ENCODE peak calls at places on chromosomes 2 and 18, in seven cellular contexts. V is RKO; N is heart right ventricle; U is putamen; W is NCI-H748 treated with DMSO at 0.1 percent for 48 hours; K is stimulated activated CD4-positive, alpha-beta T cell treated with anti-CD3 and anti-CD28 coated beads, Interleukin-4, amount 100 ng/mL, for 1 hour; O is adipocyte. T is an unnamed sample.

GRCh38 chr2:164066095-164066494 is 330.3 kb upstream of the FIGN start:
- DNase-seq in V (no peak), K (no peak), N (no peak), W (peak; percentile 99), O (no peak), U (no peak), T (no peak)

GRCh38 chr2:36717556-36718266 is 21.2 kb downstream of the VIT start:
- DNase-seq in N (no peak), O (peak; percentile 36), W (no peak), U (no peak), K (no peak), V (no peak), T (no peak)

GRCh38 chr2:129929321-129930290 is 49.9 kb upstream of the RAB6C start:
- DNase-seq in U (peak; percentile 91), K (no peak), V (no peak), O (peak; percentile 71), W (no peak), N (peak; percentile 51), T (no peak)

GRCh38 chr18:29439398-29439797 is 1262.5 kb upstream of the CDH2 start:
- DNase-seq in W (no peak), O (no peak), V (no peak), U (no peak), N (no peak), K (no peak), T (peak; percentile 3)

GRCh38 chr2:8636691-8637636 is 44.9 kb upstream of the ID2 start:
- DNase-seq in N (no peak), W (no peak), O (peak; percentile 60), V (no peak), U (no peak), K (no peak), T (peak; percentile 72)

GRCh38 chr18:59057969-59058368 is 81.7 kb upstream of the SEC11C start:
- DNase-seq in N (no peak), U (no peak), W (no peak), K (no peak), V (no peak), O (peak; percentile 60), T (no peak)

GRCh38 chr18:44807766-44808165 is 127.1 kb downstream of the SETBP1 start:
- DNase-seq in W (no peak), K (no peak), V (no peak), N (no peak), O (no peak), U (no peak), T (no peak)

GRCh38 chr2:110173523-110173922 is 31.3 kb downstream of the NPHP1 start:
- DNase-seq in K (no peak), U (no peak), O (peak; percentile 55), W (no peak), N (no peak), V (peak; percentile 48), T (no peak)

GRCh38 chr2:55511508-55512124 is 7.9 kb upstream of the CFAP36 start:
- DNase-seq in N (no peak), V (peak; percentile 83), K (no peak), W (no peak), O (peak; percentile 71), U (peak; percentile 47), T (peak; percentile 82)

GRCh38 chr2:241902357-241902991 is 32.9 kb downstream of the RTP5 start:
- DNase-seq in O (no peak), W (no peak), U (no peak), K (no peak), V (no peak), N (no peak), T (peak; percentile 61)

GRCh38 chr18:34767601-34768027 is 57.5 kb downstream of the DTNA start:
- DNase-seq in K (no peak), V (peak; percentile 57), W (no peak), N (no peak), O (peak; percentile 60), U (no peak), T (no peak)

GRCh38 chr2:46909771-46910419 is 5.7 kb downstream of the MCFD2 start:
- DNase-seq in K (peak; percentile 10), U (no peak), O (peak; percentile 61), W (no peak), V (peak; percentile 84), N (no peak), T (no peak)

GRCh38 chr2:186882511-186883071 is 33.6 kb upstream of the ZSWIM2 start:
- DNase-seq in O (no peak), U (no peak), N (peak; percentile 12), V (no peak), W (no peak), K (no peak), T (no peak)